ENCODE peak calls at places on chromosomes 2 and 18, in seven cellular contexts. O is nucleus accumbens, A is body of pancreas, L is putamen, P is mesendoderm, Z is GM23338, F is iris pigment epithelial cell. T is an unnamed sample.

GRCh38 chr2:72081450-72081849 is 66.2 kb downstream of the CYP26B1 start:
- DNase-seq in Z (no peak), P (no peak), A (no peak), F (peak; percentile 51), O (peak; percentile 20), L (peak; percentile 18), T (no peak)

GRCh38 chr2:169050476-169051240 is 18.7 kb upstream of the DHRS9 start:
- DNase-seq in Z (no peak), P (peak; percentile 28), A (no peak), F (peak; percentile 41), O (no peak), L (no peak), T (no peak)

GRCh38 chr2:44107086-44107740 is 61.5 kb upstream of the PPM1B start:
- DNase-seq in Z (peak; percentile 21), P (peak; percentile 52), L (no peak), F (no peak), O (no peak), A (no peak), T (no peak)

GRCh38 chr2:46814562-46814961 is 101.0 kb downstream of the MCFD2 start:
- DNase-seq in O (no peak), L (no peak), F (no peak), P (no peak), Z (no peak), A (no peak), T (no peak)

GRCh38 chr2:204947448-204947847 is 402.2 kb downstream of the PARD3B start:
- DNase-seq in F (no peak), L (no peak), Z (no peak), A (no peak), P (no peak), O (no peak), T (no peak)

GRCh38 chr18:10153924-10154635 is 240.3 kb downstream of the VAPA start:
- DNase-seq in Z (no peak), P (no peak), A (no peak), O (no peak), L (no peak), F (no peak), T (no peak)

GRCh38 chr2:80737047-80737446 is 432.5 kb upstream of the LRRTM1 start:
- DNase-seq in Z (no peak), F (no peak), A (no peak), P (no peak), L (no peak), O (no peak), T (no peak)

GRCh38 chr2:42859006-42859552 is 66.7 kb upstream of the HAAO start:
- DNase-seq in F (peak; percentile 74), P (peak; percentile 78), Z (peak; percentile 81), L (no peak), O (peak; percentile 4), A (peak; percentile 75), T (peak; percentile 84)

GRCh38 chr2:213001285-213001910 is 150.0 kb downstream of the IKZF2 start:
- DNase-seq in L (no peak), O (no peak), Z (no peak), P (no peak), F (no peak), A (no peak), T (no peak)

GRCh38 chr2:239498981-239499633 is 98.3 kb upstream of the HDAC4 start:
- DNase-seq in Z (no peak), L (no peak), A (no peak), O (no peak), P (no peak), F (no peak), T (peak; percentile 34)

GRCh38 chr2:33134086-33134763 is 187.5 kb downstream of the LTBP1 start:
- DNase-seq in P (no peak), Z (peak; percentile 10), F (peak; percentile 99), O (peak; percentile 43), A (peak; percentile 26), L (peak; percentile 49), T (peak; percentile 24)

GRCh38 chr2:239020541-239021041 is 172.7 kb downstream of the TWIST2 start:
- DNase-seq in Z (no peak), L (no peak), A (no peak), F (no peak), O (no peak), P (no peak), T (no peak)

GRCh38 chr2:29166640-29167039 is 51.4 kb downstream of the CLIP4 start:
- DNase-seq in A (no peak), F (no peak), Z (no peak), L (no peak), P (no peak), O (no peak), T (no peak)

GRCh38 chr2:241865957-241866858 is 3.3 kb upstream of the RTP5 start:
- DNase-seq in O (no peak), P (peak; percentile 67), L (no peak), A (no peak), F (peak; percentile 19), Z (peak; percentile 71), T (no peak)

GRCh38 chr2:40371525-40372277 is 80.2 kb downstream of the SLC8A1 start:
- DNase-seq in F (peak; percentile 90), O (no peak), A (no peak), Z (peak; percentile 57), L (no peak), P (peak; percentile 81), T (peak; percentile 16)

GRCh38 chr2:145874466-145874865 is 1354.5 kb upstream of the ZEB2 start:
- DNase-seq in O (no peak), A (no peak), P (no peak), F (peak; percentile 84), L (no peak), Z (no peak), T (no peak)

GRCh38 chr18:55778731-55779460 is 190.9 kb upstream of the TCF4 start:
- DNase-seq in Z (peak; percentile 44), A (no peak), L (peak; percentile 21), O (no peak), P (peak; percentile 71), F (peak; percentile 14), T (no peak)

GRCh38 chr2:40251146-40251545 is 200.7 kb downstream of the SLC8A1 start:
- DNase-seq in O (no peak), Z (peak; percentile 32), A (peak; percentile 15), L (no peak), P (peak; percentile 60), F (no peak), T (no peak)

GRCh38 chr18:55403555-55403954 is 184.4 kb downstream of the TCF4 start:
- DNase-seq in F (no peak), Z (no peak), P (no peak), L (no peak), O (no peak), A (no peak), T (no peak)

GRCh38 chr2:213148572-213149331 is 2.7 kb downstream of the IKZF2 start:
- DNase-seq in P (no peak), Z (no peak), F (peak; percentile 26), A (no peak), L (peak; percentile 49), O (no peak), T (no peak)

GRCh38 chr2:146579154-146579930 is 1265.5 kb upstream of the ACVR2A start:
- DNase-seq in P (peak; percentile 68), F (peak; percentile 84), L (no peak), O (no peak), Z (no peak), A (no peak), T (no peak)

GRCh38 chr2:27075219-27075871 is 3.1 kb upstream of the EMILIN1 start:
- DNase-seq in F (no peak), Z (no peak), A (no peak), O (no peak), L (no peak), P (no peak), T (peak; percentile 71)

GRCh38 chr18:36634573-36635216 is 194.1 kb downstream of the TPGS2 start:
- DNase-seq in L (no peak), P (peak; percentile 46), O (no peak), F (no peak), Z (no peak), A (no peak), T (no peak)

GRCh38 chr2:46076251-46076650 is 221.0 kb upstream of the EPAS1 start:
- DNase-seq in A (no peak), Z (no peak), F (no peak), O (no peak), L (no peak), P (no peak), T (no peak)

GRCh38 chr18:30106356-30106755 is 936.2 kb downstream of the DSC3 start:
- DNase-seq in L (no peak), P (peak; percentile 29), F (peak; percentile 59), A (no peak), Z (no peak), O (no peak), T (no peak)

GRCh38 chr2:33111002-33111446 is 164.3 kb downstream of the LTBP1 start:
- DNase-seq in L (no peak), P (no peak), A (no peak), Z (no peak), O (no peak), F (peak; percentile 94), T (no peak)

GRCh38 chr2:110716959-110717645 is 15.3 kb upstream of the ACOXL start:
- DNase-seq in P (no peak), F (no peak), O (no peak), L (peak; percentile 52), Z (no peak), A (no peak), T (no peak)

GRCh38 chr2:149645391-149645790 is 57.8 kb upstream of the MMADHC start:
- DNase-seq in F (no peak), O (no peak), Z (no peak), A (no peak), P (no peak), L (no peak), T (no peak)

GRCh38 chr2:181305151-181306123 is 151.7 kb upstream of the ITGA4 start:
- DNase-seq in A (no peak), L (no peak), O (no peak), Z (peak; percentile 25), F (peak; percentile 49), P (peak; percentile 4), T (peak; percentile 51)

GRCh38 chr2:45162711-45163110 is 153.5 kb upstream of the SIX2 start:
- DNase-seq in A (no peak), P (no peak), F (no peak), L (no peak), O (no peak), Z (no peak), T (no peak)

GRCh38 chr2:39568561-39569006 is 97.1 kb upstream of the TMEM178A start:
- DNase-seq in P (no peak), F (peak; percentile 87), L (no peak), O (no peak), A (no peak), Z (no peak), T (no peak)

GRCh38 chr2:149161481-149162225 is 123.2 kb downstream of the LYPD6B start:
- DNase-seq in A (no peak), O (no peak), P (no peak), L (no peak), F (no peak), Z (no peak), T (no peak)

GRCh38 chr2:96891591-96892333 is 21.9 kb upstream of the SEMA4C start:
- DNase-seq in Z (no peak), A (peak; percentile 78), O (no peak), F (peak; percentile 56), L (no peak), P (peak; percentile 93), T (no peak)

GRCh38 chr18:68114989-68115388 is 598.5 kb upstream of the DSEL start:
- DNase-seq in Z (no peak), A (no peak), P (no peak), L (no peak), O (no peak), F (no peak), T (no peak)

GRCh38 chr2:86283461-86284030 is 53.9 kb downstream of the REEP1 start:
- DNase-seq in L (no peak), F (no peak), P (no peak), Z (no peak), O (no peak), A (peak; percentile 18), T (no peak)

GRCh38 chr18:79859314-79859713 is 61.6 kb downstream of the KCNG2 start:
- DNase-seq in P (no peak), O (no peak), A (no peak), Z (no peak), F (no peak), L (no peak), T (no peak)

GRCh38 chr2:29841386-29842004 is 79.9 kb downstream of the ALK start:
- DNase-seq in F (peak; percentile 26), P (peak; percentile 43), A (peak; percentile 17), O (no peak), L (peak; percentile 17), Z (peak; percentile 62), T (no peak)

GRCh38 chr2:173990970-173991819 is 26.0 kb upstream of the SP3 start:
- DNase-seq in L (no peak), P (no peak), O (no peak), Z (no peak), F (peak; percentile 63), A (peak; percentile 82), T (peak; percentile 70)